ENCODE peak calls at places on chromosomes 16 and 17, in six cellular contexts. N, G, K, E, V and X are unnamed samples.

GRCh38 chr16:49495151-49495566 is 121.6 kb downstream of the C16orf78 start:
- DNase-seq in K (no peak), N (no peak), G (no peak), V (no peak), E (no peak), X (no peak)

GRCh38 chr16:59249049-59249448 is 514.9 kb upstream of the GOT2 start:
- DNase-seq in E (peak), G (no peak), V (peak), K (no peak), N (no peak), X (no peak)

GRCh38 chr16:11497851-11498289 is 88.8 kb downstream of the LITAF start:
- DNase-seq in V (peak), N (no peak), K (no peak), E (no peak), G (no peak), X (no peak)

GRCh38 chr17:14205992-14206461 is 30.6 kb downstream of the CDRT15 start:
- DNase-seq in N (no peak), V (no peak), G (no peak), K (no peak), E (no peak), X (no peak)

GRCh38 chr17:876272-876671 is 94.1 kb downstream of the MRM3 start:
- DNase-seq in E (no peak), G (no peak), K (no peak), V (no peak), N (no peak), X (no peak)

GRCh38 chr17:29835438-29836351 is 94.3 kb downstream of the SSH2 start:
- DNase-seq in G (no peak), E (no peak), V (no peak), N (no peak), K (no peak), X (no peak)

GRCh38 chr17:9123594-9124553 is 102.6 kb downstream of the NTN1 start:
- DNase-seq in E (no peak), K (no peak), V (no peak), N (no peak), G (no peak), X (no peak)

GRCh38 chr17:5868916-5869475 is 201.2 kb upstream of the WSCD1 start:
- DNase-seq in V (no peak), G (no peak), E (peak), K (no peak), N (no peak), X (no peak)

GRCh38 chr17:64938925-64939474 is 19.7 kb upstream of the LRRC37A3 start:
- DNase-seq in N (peak), V (peak), G (peak), K (no peak), E (peak), X (peak)

GRCh38 chr17:77822302-77823030 is 136.0 kb upstream of the TNRC6C start:
- DNase-seq in E (no peak), G (no peak), V (no peak), K (no peak), N (no peak), X (no peak)

GRCh38 chr16:49356728-49357488 is 16.7 kb upstream of the C16orf78 start:
- DNase-seq in G (no peak), E (no peak), V (no peak), K (no peak), N (no peak), X (no peak)

GRCh38 chr16:68504066-68504465 is 35.0 kb upstream of the ZFP90 start:
- DNase-seq in N (no peak), V (no peak), G (no peak), K (no peak), E (no peak), X (no peak)

GRCh38 chr17:82648761-82649474 is 674 bp upstream of the WDR45B start:
- DNase-seq in K (no peak), V (no peak), N (peak), E (peak), G (peak), X (peak)

GRCh38 chr16:30354423-30355143 is 525 bp downstream of the CD2BP2 start:
- DNase-seq in V (no peak), N (peak), K (no peak), G (no peak), E (no peak), X (no peak)

GRCh38 chr16:56190903-56191806 is at the start of gene GNAO1:
- DNase-seq in E (peak), V (no peak), N (peak), G (peak), K (no peak), X (peak)

GRCh38 chr17:27466376-27466747 is 10.1 kb downstream of the KSR1 start:
- DNase-seq in G (no peak), K (no peak), N (no peak), E (no peak), V (no peak), X (no peak)

GRCh38 chr16:14179116-14179515 is 108.0 kb downstream of the MRTFB start:
- DNase-seq in N (no peak), G (no peak), V (no peak), E (no peak), K (no peak), X (no peak)

GRCh38 chr17:68515238-68515637 is 3.0 kb downstream of the PRKAR1A start:
- DNase-seq in N (no peak), K (no peak), V (no peak), G (no peak), E (no peak), X (no peak)

GRCh38 chr16:51407921-51408320 is 256.9 kb upstream of the SALL1 start:
- DNase-seq in K (no peak), N (no peak), E (no peak), V (no peak), G (no peak), X (no peak)

GRCh38 chr16:81901483-81901882 is 109.8 kb downstream of the SDR42E1 start:
- DNase-seq in V (no peak), N (no peak), E (no peak), G (no peak), K (no peak), X (no peak)

GRCh38 chr17:57911834-57912673 is 43.2 kb downstream of the CUEDC1 start:
- DNase-seq in K (no peak), G (no peak), E (no peak), N (no peak), V (peak), X (no peak)

GRCh38 chr16:31114468-31114867 is 3.0 kb upstream of the KAT8 start:
- DNase-seq in V (no peak), G (no peak), K (no peak), E (no peak), N (no peak), X (no peak)

GRCh38 chr17:5630434-5630833 is 46.1 kb upstream of the NLRP1 start:
- DNase-seq in K (no peak), N (no peak), E (no peak), G (no peak), V (no peak), X (no peak)

GRCh38 chr16:13680021-13680672 is 239.8 kb upstream of the ERCC4 start:
- DNase-seq in K (no peak), E (no peak), V (no peak), N (no peak), G (no peak), X (no peak)

GRCh38 chr16:12723681-12724080 is 80.0 kb downstream of the CPPED1 start:
- DNase-seq in G (no peak), V (no peak), E (no peak), K (no peak), N (no peak), X (no peak)

GRCh38 chr17:6714315-6714874 is 1.2 kb upstream of the SLC13A5 start:
- DNase-seq in G (no peak), N (no peak), E (no peak), K (no peak), V (no peak), X (no peak)

GRCh38 chr17:29699283-29699682 is 76.6 kb upstream of the CORO6 start:
- DNase-seq in E (no peak), N (no peak), V (no peak), K (no peak), G (no peak), X (no peak)

GRCh38 chr17:34997355-34997862 is 17.1 kb downstream of the LIG3 start:
- DNase-seq in E (no peak), K (no peak), G (no peak), V (no peak), N (no peak), X (no peak)

GRCh38 chr16:53034306-53034705 is 18.4 kb downstream of the CHD9NB start:
- DNase-seq in V (no peak), G (no peak), E (no peak), N (no peak), K (no peak), X (no peak)

GRCh38 chr17:65638221-65638940 is 76.9 kb upstream of the AXIN2 start:
- DNase-seq in E (no peak), G (no peak), K (no peak), V (peak), N (no peak), X (no peak)

GRCh38 chr17:76537578-76538280 is at the start of gene CYGB:
- DNase-seq in V (no peak), N (no peak), E (no peak), G (peak), K (no peak), X (no peak)

GRCh38 chr16:4273858-4274291 is 1.1 kb upstream of the TFAP4 start:
- DNase-seq in N (no peak), G (peak), V (peak), E (peak), K (no peak), X (no peak)

GRCh38 chr17:82520041-82520910 is 744 bp downstream of the FOXK2 start:
- DNase-seq in E (peak), V (no peak), N (peak), G (peak), K (no peak), X (no peak)

GRCh38 chr16:21704733-21705132 is 41.0 kb downstream of the OTOA start:
- DNase-seq in G (no peak), V (no peak), N (peak), K (no peak), E (no peak), X (no peak)

GRCh38 chr17:17778308-17779014 is 58.3 kb downstream of the SREBF1 start:
- DNase-seq in G (no peak), E (no peak), K (no peak), N (no peak), V (no peak), X (no peak)

DNA sequence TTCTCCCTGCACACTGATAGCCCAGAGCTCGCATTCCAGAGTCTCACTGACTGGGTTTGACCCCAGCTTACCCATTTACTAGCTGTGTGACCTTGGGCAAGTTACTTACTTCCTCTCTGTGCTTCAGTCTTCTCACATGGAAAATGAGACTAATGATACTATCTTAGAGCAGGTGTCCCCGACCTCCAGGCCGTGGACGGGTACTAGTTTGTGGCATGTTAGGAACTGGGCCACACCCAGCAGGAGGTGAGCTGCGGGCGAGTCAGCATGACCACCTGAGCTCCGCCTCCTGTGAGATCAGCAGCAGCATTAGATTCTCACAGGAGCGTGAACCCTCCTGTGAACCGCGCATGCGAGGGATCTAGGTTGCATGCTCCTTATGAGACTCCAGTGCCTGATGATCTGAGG is 15.8 kb downstream of the ANKFY1 start:
- DNase-seq in G (no peak), N (peak), K (no peak), V (peak), E (no peak), X (no peak)
- TF ChIP-seq POLR2A in G (no peak), N (no peak), K (no peak), V (no peak), E (no peak), X (no peak)

GRCh38 chr17:50048146-50048720 is 7.7 kb upstream of the ITGA3 start:
- DNase-seq in E (no peak), N (no peak), V (no peak), G (no peak), K (no peak), X (no peak)

GRCh38 chr17:50048988-50049387 is 6.9 kb upstream of the ITGA3 start:
- DNase-seq in K (no peak), V (no peak), G (no peak), N (no peak), E (no peak), X (no peak)

GRCh38 chr17:50046667-50047066 is 9.2 kb upstream of the ITGA3 start:
- DNase-seq in G (no peak), K (no peak), V (no peak), E (no peak), N (no peak), X (no peak)

GRCh38 chr17:50047083-50047482 is 8.8 kb upstream of the ITGA3 start:
- DNase-seq in E (no peak), G (no peak), N (no peak), V (no peak), K (no peak), X (no peak)

DNA sequence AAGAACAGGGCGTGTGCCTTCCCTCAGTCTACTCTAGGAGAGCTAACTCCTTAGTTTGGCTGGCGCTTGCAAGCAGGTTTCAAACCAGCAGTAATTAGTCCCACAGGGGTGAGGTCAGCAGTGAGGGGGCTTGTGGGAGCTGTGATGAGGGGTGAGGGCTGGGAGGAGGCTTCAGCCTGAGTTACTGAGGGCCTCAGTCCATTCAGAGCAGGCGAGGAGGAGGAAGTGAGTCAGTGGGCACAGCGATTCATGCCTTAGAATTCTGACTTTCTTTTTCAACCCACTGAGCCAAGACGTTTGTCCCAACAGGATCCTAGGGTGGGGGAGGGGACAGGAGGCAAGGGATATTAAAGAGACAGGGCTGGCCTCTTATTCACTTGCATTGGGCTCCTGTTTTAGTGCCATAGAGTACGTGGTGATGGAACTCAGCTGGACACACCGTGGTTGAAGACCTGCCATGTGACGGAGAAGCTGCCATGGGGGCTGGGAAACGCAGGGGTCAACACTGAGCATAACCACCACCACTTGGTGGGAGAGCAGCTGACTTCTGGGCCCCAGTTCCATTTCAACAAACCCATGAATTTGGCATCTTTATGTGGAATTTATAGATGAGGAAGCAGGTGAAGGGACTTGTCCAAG is 8.3 kb upstream of the ITGA3 start:
- DNase-seq in K (no peak), N (no peak), G (no peak), E (no peak), V (no peak), X (no peak)
- TF ChIP-seq TAF1 in K (no peak), N (no peak), G (no peak), E (no peak), V (no peak), X (no peak)

GRCh38 chr16:85480727-85481101 is 132.4 kb upstream of the GSE1 start:
- DNase-seq in K (no peak), N (no peak), E (no peak), V (no peak), G (no peak), X (no peak)

GRCh38 chr16:85483424-85483823 is 129.7 kb upstream of the GSE1 start:
- DNase-seq in G (no peak), K (no peak), E (no peak), V (no peak), N (no peak), X (no peak)

GRCh38 chr16:85479972-85480726 is 133.0 kb upstream of the GSE1 start:
- DNase-seq in K (no peak), N (no peak), V (no peak), E (peak), G (peak), X (peak)

GRCh38 chr16:85481206-85481605 is 131.9 kb upstream of the GSE1 start:
- DNase-seq in G (no peak), N (no peak), K (no peak), E (no peak), V (no peak), X (no peak)

GRCh38 chr16:85481738-85482137 is 131.4 kb upstream of the GSE1 start:
- DNase-seq in N (no peak), V (no peak), K (no peak), G (no peak), E (no peak), X (no peak)
- TF ChIP-seq POLR2A in N (no peak), V (no peak), K (no peak), G (no peak), E (no peak), X (no peak)

DNA sequence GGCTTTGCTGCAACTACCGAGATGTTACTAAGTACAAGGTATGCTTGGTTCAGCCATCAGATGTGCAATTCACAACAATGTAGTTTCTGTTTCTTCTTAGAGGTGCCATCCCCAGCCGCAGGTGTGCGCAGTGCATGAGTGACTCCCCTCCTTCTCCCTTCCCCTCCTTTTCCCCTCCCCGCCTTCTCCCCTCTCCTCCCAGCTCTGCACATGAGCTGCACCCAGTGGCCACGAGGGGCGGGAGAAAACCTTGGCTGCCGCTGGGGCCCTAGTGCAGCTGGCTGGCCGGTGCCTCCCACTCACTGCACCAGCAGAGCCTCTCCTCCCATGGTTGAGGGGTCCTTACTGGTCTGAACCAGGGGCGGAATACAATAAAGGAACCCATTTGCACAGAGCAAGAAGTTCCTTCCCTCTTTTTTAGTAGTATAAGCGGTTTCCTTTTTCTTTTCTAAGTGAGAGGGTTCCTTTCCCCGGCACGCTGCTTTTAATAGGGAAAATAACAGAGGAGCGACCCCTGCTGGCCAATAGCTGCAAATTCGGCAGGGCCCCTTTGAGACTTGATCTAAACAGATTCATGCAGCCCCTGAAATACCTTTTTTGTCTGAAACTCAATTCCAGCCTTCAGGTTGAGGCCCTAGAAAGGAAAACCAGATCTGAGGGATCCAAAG is 7.8 kb upstream of the CCL15 start:
- DNase-seq in K (no peak), V (peak), G (no peak), N (peak), E (peak), X (peak)
- TF ChIP-seq TAF1 in K (no peak), V (no peak), G (no peak), N (no peak), E (no peak), X (no peak)

DNA sequence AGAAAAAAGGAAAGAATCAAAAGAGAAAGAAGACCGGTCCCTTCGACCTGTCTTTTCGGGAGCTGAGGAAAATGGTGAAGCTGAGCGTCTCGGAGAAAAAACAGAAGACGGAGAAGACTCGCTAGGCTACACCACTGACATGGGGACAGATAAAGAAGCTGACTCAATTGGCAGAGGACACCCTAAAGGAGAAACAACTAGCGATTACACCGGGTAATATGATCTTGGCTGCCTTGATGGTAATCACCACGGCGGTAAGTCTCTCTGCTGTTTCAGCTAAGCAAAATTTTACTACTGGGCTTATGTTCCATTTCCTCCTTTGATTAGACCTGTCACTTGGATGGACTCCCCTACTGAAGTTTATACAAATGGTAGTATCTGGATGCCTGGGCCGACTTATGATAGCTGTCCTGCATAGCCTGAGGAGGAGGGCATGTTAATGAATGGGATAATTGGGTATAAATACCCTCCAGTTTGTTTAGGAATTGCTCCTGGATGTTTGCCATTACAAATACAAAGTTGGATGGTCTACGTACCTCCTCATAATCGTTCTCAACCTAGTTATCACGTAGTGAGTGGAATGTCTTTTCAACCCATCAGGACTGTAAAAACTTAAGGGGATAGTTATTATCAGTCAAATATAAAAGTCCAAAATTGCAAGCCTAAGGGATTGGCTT is 24.1 kb downstream of the ALOX15B start:
- DNase-seq in V (no peak), E (no peak), G (no peak), N (no peak), K (no peak), X (no peak)
- TF ChIP-seq POLR2A in V (peak), E (no peak), G (no peak), N (no peak), K (no peak), X (no peak)

DNA sequence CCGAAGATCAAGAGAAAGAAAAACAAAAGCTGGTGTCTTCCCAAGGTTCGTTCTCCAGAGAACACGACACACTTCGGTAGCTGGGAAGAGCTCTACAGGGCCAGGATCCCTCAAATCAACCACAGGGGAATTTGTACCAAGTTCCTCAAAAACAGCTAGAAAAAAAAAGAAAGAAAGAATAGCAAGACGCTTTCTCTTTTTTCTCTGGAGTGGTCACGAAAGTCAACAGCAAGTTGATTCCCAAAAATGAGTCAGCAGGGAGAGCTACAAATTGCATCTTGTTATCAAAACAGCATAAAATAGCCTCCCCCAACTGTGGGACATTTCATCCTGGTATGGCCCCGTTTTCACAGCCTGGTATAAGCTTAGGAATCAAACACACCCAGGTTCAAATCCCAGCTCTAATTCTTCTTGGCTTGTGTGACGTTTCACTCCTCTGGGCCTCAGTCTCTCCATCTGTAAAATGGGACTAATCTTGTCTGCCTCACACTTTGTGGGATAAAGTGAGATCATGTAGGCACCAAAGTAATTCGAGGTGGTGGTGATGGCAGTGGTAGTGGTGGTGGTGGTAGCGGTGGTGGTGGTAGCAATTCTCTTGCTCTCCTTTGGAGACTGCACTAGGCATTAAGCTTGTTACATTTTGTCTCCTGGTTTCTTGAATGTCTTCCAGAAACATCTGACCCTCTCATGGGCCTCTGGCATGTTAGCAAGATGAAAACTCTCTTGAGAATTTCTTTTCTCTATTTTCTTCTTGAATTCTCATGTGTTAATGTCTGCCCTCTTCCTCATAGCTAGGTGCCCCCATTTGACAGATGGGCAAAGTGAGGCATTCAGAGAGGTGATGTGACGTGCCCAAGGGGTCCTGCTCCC is 988 bp upstream of the IL21R start:
- DNase-seq in K (no peak), E (no peak), G (no peak), N (no peak), V (no peak), X (no peak)
- TF ChIP-seq TAF1 in K (no peak), E (no peak), G (no peak), N (no peak), V (no peak), X (no peak)